ENCODE peak calls at places on chromosomes 16 and 17, in eight cellular contexts. G, Z, W, D, H, B, E and N are unnamed samples.

GRCh38 chr16:11128211-11129123 is 127.5 kb downstream of the SOCS1 start:
- DNase-seq in G (peak), W (no peak), Z (no peak), D (no peak), E (peak), B (peak), H (peak), N (peak)

GRCh38 chr16:82368041-82368440 is 198.0 kb upstream of the MPHOSPH6 start:
- DNase-seq in B (peak), H (peak), W (peak), D (no peak), Z (no peak), G (peak), E (no peak), N (peak)

GRCh38 chr17:74986206-74986576 is 1.2 kb upstream of the CDR2L start:
- DNase-seq in G (no peak), Z (no peak), H (no peak), D (no peak), W (no peak), B (no peak), E (no peak), N (no peak)

GRCh38 chr16:89402962-89403361 is 87.4 kb downstream of the ANKRD11 start:
- DNase-seq in D (no peak), G (no peak), E (no peak), Z (no peak), W (no peak), B (no peak), H (no peak), N (no peak)

GRCh38 chr16:50298075-50298460 is 31.7 kb downstream of the ADCY7 start:
- DNase-seq in G (peak), D (no peak), E (no peak), H (no peak), B (no peak), W (no peak), Z (peak), N (no peak)

GRCh38 chr17:43482103-43483012 is 1.4 kb upstream of the DHX8 start:
- DNase-seq in B (no peak), G (no peak), D (no peak), E (no peak), W (no peak), Z (no peak), H (no peak), N (no peak)

GRCh38 chr16:87951550-87952538 is 610 bp downstream of the BANP start:
- DNase-seq in B (peak), H (peak), D (no peak), G (no peak), W (peak), E (no peak), Z (peak), N (no peak)

GRCh38 chr17:61852857-61853256 is 10.5 kb downstream of the BRIP1 start:
- DNase-seq in E (no peak), H (no peak), B (no peak), Z (no peak), G (no peak), D (no peak), W (no peak), N (no peak)

GRCh38 chr17:2022647-2023046 is 2.5 kb downstream of the RTN4RL1 start:
- DNase-seq in H (no peak), Z (no peak), B (no peak), E (no peak), G (no peak), W (no peak), D (no peak), N (no peak)

GRCh38 chr16:17377360-17378324 is 93.1 kb downstream of the XYLT1 start:
- DNase-seq in Z (no peak), W (no peak), B (peak), H (peak), E (no peak), D (no peak), G (no peak), N (no peak)

GRCh38 chr17:29243792-29244191 is 2.9 kb upstream of the CRYBA1 start:
- DNase-seq in G (no peak), D (no peak), W (no peak), H (no peak), E (no peak), Z (no peak), B (peak), N (peak)

GRCh38 chr17:29051731-29052130 is 8.8 kb downstream of the PIPOX start:
- DNase-seq in W (no peak), B (no peak), D (no peak), E (no peak), Z (no peak), H (no peak), G (no peak), N (no peak)

GRCh38 chr16:23174622-23175021 is 7.9 kb upstream of the SCNN1G start:
- DNase-seq in E (no peak), G (no peak), B (peak), W (no peak), H (peak), Z (no peak), D (no peak), N (peak)

GRCh38 chr17:54992797-54993639 is 24.5 kb downstream of the STXBP4 start:
- DNase-seq in B (peak), E (no peak), Z (no peak), W (no peak), D (peak), G (no peak), H (peak), N (peak)

GRCh38 chr17:58706351-58707140 is 14.1 kb downstream of the RAD51C start:
- DNase-seq in B (no peak), H (no peak), E (no peak), G (no peak), W (no peak), Z (no peak), D (no peak), N (no peak)

GRCh38 chr16:22188595-22189442 is 17.3 kb upstream of the EEF2K start:
- DNase-seq in D (peak), B (peak), H (peak), G (peak), W (peak), Z (peak), E (peak), N (peak)

GRCh38 chr17:79948918-79949645 is 86.6 kb downstream of the TBC1D16 start:
- DNase-seq in H (no peak), B (no peak), Z (peak), W (no peak), D (no peak), G (peak), E (peak), N (no peak)

GRCh38 chr17:8965394-8966168 is at the start of gene PIK3R5:
- DNase-seq in H (no peak), B (no peak), E (peak), G (peak), D (no peak), W (peak), Z (peak), N (no peak)

GRCh38 chr16:1184980-1185379 is 32.1 kb downstream of the CACNA1H start:
- DNase-seq in B (no peak), E (no peak), Z (no peak), G (no peak), D (no peak), H (no peak), W (no peak), N (no peak)

GRCh38 chr17:38868095-38868967 is 1.5 kb upstream of the LASP1 start:
- DNase-seq in W (peak), E (peak), B (peak), Z (no peak), D (peak), H (peak), G (peak), N (peak)

GRCh38 chr16:75591001-75591852 is 25.0 kb downstream of the GABARAPL2 start:
- DNase-seq in D (no peak), G (peak), H (peak), B (peak), Z (no peak), W (peak), E (peak), N (peak)

GRCh38 chr17:57357392-57357784 is 101.1 kb downstream of the MSI2 start:
- DNase-seq in G (peak), D (no peak), Z (no peak), B (no peak), W (no peak), H (no peak), E (no peak), N (no peak)

GRCh38 chr16:46949216-46949892 is 24.1 kb downstream of the DNAJA2 start:
- DNase-seq in Z (no peak), D (no peak), E (no peak), B (no peak), W (no peak), H (no peak), G (no peak), N (no peak)

GRCh38 chr16:53915452-53916160 is 211.7 kb downstream of the FTO start:
- DNase-seq in H (no peak), G (no peak), W (no peak), D (no peak), B (peak), E (no peak), Z (no peak), N (no peak)

GRCh38 chr17:40779181-40779909 is 3.0 kb downstream of the KRT27 start:
- DNase-seq in G (no peak), H (no peak), B (peak), E (no peak), Z (no peak), D (peak), W (no peak), N (no peak)

GRCh38 chr16:74951676-74952075 is 33.2 kb downstream of the WDR59 start:
- DNase-seq in G (no peak), Z (no peak), D (no peak), B (no peak), H (no peak), E (peak), W (no peak), N (no peak)

GRCh38 chr17:15261063-15261817 is 3.9 kb downstream of the PMP22 start:
- DNase-seq in H (peak), D (no peak), G (peak), B (peak), W (peak), E (peak), Z (peak), N (peak)

GRCh38 chr17:19574956-19575355 is 41.3 kb downstream of the SLC47A1 start:
- DNase-seq in H (no peak), Z (no peak), E (no peak), B (no peak), D (no peak), G (no peak), W (no peak), N (no peak)

GRCh38 chr17:50425682-50426471 is at the start of gene ACSF2:
- DNase-seq in E (peak), D (peak), Z (peak), W (peak), B (peak), G (peak), H (peak), N (peak)

GRCh38 chr17:31752570-31752969 is 106.5 kb downstream of the COPRS start:
- DNase-seq in Z (no peak), G (no peak), D (no peak), W (no peak), B (no peak), H (no peak), E (no peak), N (no peak)

GRCh38 chr17:36506249-36506826 is 19.9 kb downstream of the ZNHIT3 start:
- DNase-seq in W (no peak), H (no peak), G (no peak), D (no peak), B (no peak), E (no peak), Z (no peak), N (no peak)

GRCh38 chr17:68522266-68522665 is 10.0 kb downstream of the PRKAR1A start:
- DNase-seq in W (no peak), Z (no peak), H (peak), G (no peak), B (no peak), D (no peak), E (no peak), N (no peak)

GRCh38 chr16:89343501-89344291 is 126.2 kb downstream of the ZNF778 start:
- DNase-seq in G (no peak), Z (peak), D (no peak), B (peak), H (no peak), E (no peak), W (peak), N (no peak)

GRCh38 chr16:88441460-88441859 is 11.6 kb upstream of the ZFPM1 start:
- DNase-seq in G (no peak), H (no peak), B (no peak), W (no peak), D (no peak), Z (no peak), E (no peak), N (no peak)

GRCh38 chr17:50102164-50102991 is 7.2 kb downstream of the PDK2 start:
- DNase-seq in W (peak), E (peak), G (peak), B (no peak), D (peak), Z (peak), H (no peak), N (no peak)

GRCh38 chr17:8292639-8293395 is 2.4 kb downstream of the SLC25A35 start:
- DNase-seq in G (no peak), H (no peak), B (no peak), E (no peak), W (no peak), Z (no peak), D (no peak), N (no peak)

GRCh38 chr17:8167526-8167925 is 4.8 kb upstream of the VAMP2 start:
- DNase-seq in H (no peak), E (no peak), D (no peak), Z (no peak), B (no peak), W (no peak), G (no peak), N (no peak)

GRCh38 chr17:10197721-10198508 is 491 bp downstream of the GAS7 start:
- DNase-seq in Z (peak), W (no peak), G (no peak), E (no peak), D (no peak), B (no peak), H (no peak), N (no peak)

GRCh38 chr16:87062569-87063442 is 254.4 kb downstream of the C16orf95 start:
- DNase-seq in E (peak), Z (peak), G (peak), H (peak), D (peak), B (peak), W (peak), N (peak)

GRCh38 chr16:57577691-57578224 is 35.3 kb downstream of the ADGRG5 start:
- DNase-seq in E (peak), B (no peak), G (no peak), W (no peak), D (no peak), Z (peak), H (no peak), N (no peak)
- TF ChIP-seq CTCF in E (no peak), B (no peak), G (no peak), W (no peak), D (no peak), Z (no peak), H (no peak), N (no peak)

GRCh38 chr17:65052585-65052984 is 4.0 kb downstream of the GNA13 start:
- DNase-seq in G (no peak), W (no peak), B (no peak), D (no peak), H (no peak), E (no peak), Z (no peak), N (no peak)
- H3K4me3 ChIP-seq in G (no peak), W (no peak), B (no peak), D (no peak), H (no peak), E (no peak), Z (no peak), N (no peak)

GRCh38 chr16:61366006-61366405 is 670.2 kb downstream of the CDH8 start:
- DNase-seq in E (no peak), W (no peak), Z (no peak), D (no peak), H (no peak), G (no peak), B (no peak), N (no peak)
- TF ChIP-seq CTCF in E (no peak), W (no peak), Z (no peak), D (no peak), H (no peak), G (no peak), B (no peak), N (no peak)

DNA sequence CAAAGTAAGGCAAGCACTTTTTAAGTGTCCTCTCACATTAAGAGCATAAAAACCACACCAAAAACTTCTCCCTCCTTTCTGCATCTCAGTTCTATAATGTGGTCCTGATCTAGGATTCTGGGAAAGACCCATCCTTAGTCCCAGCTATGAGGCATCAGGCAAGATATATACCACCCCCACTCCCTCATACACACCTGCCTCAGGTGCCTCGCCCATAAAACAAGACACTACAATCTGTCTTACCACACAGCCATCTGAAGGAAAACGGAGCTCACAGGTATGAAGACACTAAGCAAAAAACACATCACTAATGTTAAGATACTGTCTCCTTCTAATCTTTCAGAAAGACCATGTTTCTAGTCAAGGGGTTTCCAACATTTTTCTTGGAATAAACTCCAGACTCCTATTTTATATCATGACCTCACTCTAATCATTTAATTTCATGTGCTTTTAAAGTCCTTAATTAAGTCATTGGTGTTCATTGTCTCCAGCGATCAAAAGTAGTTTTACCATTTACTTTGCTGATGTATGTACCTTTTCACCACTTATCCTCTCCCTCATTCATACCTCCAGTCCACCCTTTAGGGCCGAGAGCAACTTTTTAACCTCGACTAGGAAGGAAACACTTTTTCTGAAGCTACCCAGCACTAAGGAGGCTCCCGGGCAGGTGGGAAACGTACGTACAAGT is 1.1 kb downstream of the MAP3K14 start:
- DNase-seq in B (no peak), W (no peak), E (no peak), G (no peak), Z (no peak), D (no peak), H (no peak), N (no peak)
- H3K4me3 ChIP-seq in B (peak), W (peak), E (peak), G (peak), Z (peak), D (peak), H (peak), N (peak)

GRCh38 chr16:79757163-79757562 is 156.6 kb upstream of the MAF start:
- DNase-seq in B (no peak), W (no peak), E (no peak), Z (no peak), H (no peak), D (no peak), G (no peak), N (no peak)

GRCh38 chr16:79752421-79752820 is 151.9 kb upstream of the MAF start:
- DNase-seq in D (no peak), E (no peak), W (no peak), Z (no peak), G (no peak), B (no peak), H (no peak), N (no peak)

GRCh38 chr16:79756571-79756970 is 156.0 kb upstream of the MAF start:
- DNase-seq in E (no peak), Z (no peak), D (no peak), H (no peak), G (no peak), B (no peak), W (no peak), N (no peak)

GRCh38 chr16:79751785-79752184 is 151.2 kb upstream of the MAF start:
- DNase-seq in H (peak), E (peak), D (no peak), W (peak), Z (no peak), G (peak), B (no peak), N (peak)

GRCh38 chr16:79754081-79754872 is 153.7 kb upstream of the MAF start:
- DNase-seq in D (no peak), H (no peak), B (no peak), W (no peak), Z (no peak), E (no peak), G (no peak), N (peak)
- TF ChIP-seq CTCF in D (no peak), H (no peak), B (no peak), W (no peak), Z (no peak), E (no peak), G (no peak), N (no peak)